ENCODE peak calls at places on chromosomes 11 and 22, in seven cellular contexts. One of them, this sample, is unnamed.
A peak's percentile ranks its signal among the peaks of the same experiment; 100 is the strongest.

GRCh38 chr11:66970808-66971442 is 4.2 kb upstream of the C11orf86 start:
- DNase-seq in BJ: peak; percentile 99
- DNase-seq in caudate nucleus: peak; percentile 75
- DNase-seq in AG08396: peak; percentile 88
- DNase-seq in left cardiac atrium: peak; percentile 60
- DNase-seq in midbrain: no peak
- DNase-seq in stimulated activated CD8-positive, alpha-beta memory T cell treated with anti-CD3 and anti-CD28 coated beads, Interleukin-4, amount 100 ng/mL, for 24 hours: no peak
- DNase-seq in this sample: peak; percentile 99

GRCh38 chr22:46220921-46221320 is 29.2 kb downstream of the CDPF1 start:
- DNase-seq in BJ: no peak
- DNase-seq in AG08396: no peak
- DNase-seq in midbrain: no peak
- DNase-seq in caudate nucleus: no peak
- DNase-seq in stimulated activated CD8-positive, alpha-beta memory T cell treated with anti-CD3 and anti-CD28 coated beads, Interleukin-4, amount 100 ng/mL, for 24 hours: no peak
- DNase-seq in left cardiac atrium: no peak
- DNase-seq in this sample: no peak

GRCh38 chr11:60756307-60757032 is at the start of gene MS4A15:
- DNase-seq in midbrain: no peak
- DNase-seq in BJ: no peak
- DNase-seq in left cardiac atrium: no peak
- DNase-seq in caudate nucleus: no peak
- DNase-seq in stimulated activated CD8-positive, alpha-beta memory T cell treated with anti-CD3 and anti-CD28 coated beads, Interleukin-4, amount 100 ng/mL, for 24 hours: no peak
- DNase-seq in AG08396: no peak
- DNase-seq in this sample: no peak

GRCh38 chr22:43014062-43014875 is 680 bp downstream of the PACSIN2 start:
- DNase-seq in caudate nucleus: no peak
- DNase-seq in AG08396: peak; percentile 52
- DNase-seq in BJ: no peak
- DNase-seq in left cardiac atrium: peak; percentile 50
- DNase-seq in stimulated activated CD8-positive, alpha-beta memory T cell treated with anti-CD3 and anti-CD28 coated beads, Interleukin-4, amount 100 ng/mL, for 24 hours: no peak
- DNase-seq in midbrain: no peak
- DNase-seq in this sample: no peak

GRCh38 chr11:11864803-11865202 is 23.0 kb downstream of the USP47 start:
- DNase-seq in midbrain: no peak
- DNase-seq in BJ: no peak
- DNase-seq in stimulated activated CD8-positive, alpha-beta memory T cell treated with anti-CD3 and anti-CD28 coated beads, Interleukin-4, amount 100 ng/mL, for 24 hours: no peak
- DNase-seq in left cardiac atrium: no peak
- DNase-seq in AG08396: no peak
- DNase-seq in caudate nucleus: no peak
- DNase-seq in this sample: no peak

GRCh38 chr11:119369035-119369925 is 12.2 kb downstream of the USP2 start:
- DNase-seq in BJ: no peak
- DNase-seq in midbrain: no peak
- DNase-seq in caudate nucleus: no peak
- DNase-seq in left cardiac atrium: no peak
- DNase-seq in stimulated activated CD8-positive, alpha-beta memory T cell treated with anti-CD3 and anti-CD28 coated beads, Interleukin-4, amount 100 ng/mL, for 24 hours: no peak
- DNase-seq in AG08396: no peak
- DNase-seq in this sample: no peak

GRCh38 chr11:69930081-69931059 is 111.2 kb upstream of the FGF3 start:
- DNase-seq in left cardiac atrium: no peak
- DNase-seq in caudate nucleus: no peak
- DNase-seq in midbrain: no peak
- DNase-seq in AG08396: no peak
- DNase-seq in BJ: no peak
- DNase-seq in stimulated activated CD8-positive, alpha-beta memory T cell treated with anti-CD3 and anti-CD28 coated beads, Interleukin-4, amount 100 ng/mL, for 24 hours: no peak
- DNase-seq in this sample: no peak

GRCh38 chr11:118634435-118635236 is 27.2 kb downstream of the PHLDB1 start:
- DNase-seq in midbrain: peak; percentile 47
- DNase-seq in left cardiac atrium: peak; percentile 85
- DNase-seq in stimulated activated CD8-positive, alpha-beta memory T cell treated with anti-CD3 and anti-CD28 coated beads, Interleukin-4, amount 100 ng/mL, for 24 hours: no peak
- DNase-seq in BJ: no peak
- DNase-seq in AG08396: peak; percentile 71
- DNase-seq in caudate nucleus: peak; percentile 66
- DNase-seq in this sample: no peak

GRCh38 chr11:61888043-61888442 is 3.3 kb downstream of the FADS3 start:
- DNase-seq in stimulated activated CD8-positive, alpha-beta memory T cell treated with anti-CD3 and anti-CD28 coated beads, Interleukin-4, amount 100 ng/mL, for 24 hours: no peak
- DNase-seq in left cardiac atrium: peak; percentile 93
- DNase-seq in AG08396: peak; percentile 87
- DNase-seq in BJ: peak; percentile 72
- DNase-seq in midbrain: no peak
- DNase-seq in caudate nucleus: no peak
- DNase-seq in this sample: peak; percentile 91

GRCh38 chr22:47188337-47189055 is 426.0 kb downstream of the TBC1D22A start:
- DNase-seq in AG08396: no peak
- DNase-seq in midbrain: no peak
- DNase-seq in BJ: no peak
- DNase-seq in caudate nucleus: no peak
- DNase-seq in stimulated activated CD8-positive, alpha-beta memory T cell treated with anti-CD3 and anti-CD28 coated beads, Interleukin-4, amount 100 ng/mL, for 24 hours: no peak
- DNase-seq in left cardiac atrium: no peak
- DNase-seq in this sample: no peak

GRCh38 chr11:48047616-48048015 is 67.3 kb downstream of the PTPRJ start:
- DNase-seq in stimulated activated CD8-positive, alpha-beta memory T cell treated with anti-CD3 and anti-CD28 coated beads, Interleukin-4, amount 100 ng/mL, for 24 hours: no peak
- DNase-seq in left cardiac atrium: no peak
- DNase-seq in midbrain: no peak
- DNase-seq in caudate nucleus: no peak
- DNase-seq in AG08396: peak; percentile 19
- DNase-seq in BJ: no peak
- DNase-seq in this sample: no peak

GRCh38 chr11:8285796-8286195 is 22.1 kb upstream of the LMO1 start:
- DNase-seq in left cardiac atrium: no peak
- DNase-seq in caudate nucleus: no peak
- DNase-seq in stimulated activated CD8-positive, alpha-beta memory T cell treated with anti-CD3 and anti-CD28 coated beads, Interleukin-4, amount 100 ng/mL, for 24 hours: no peak
- DNase-seq in AG08396: no peak
- DNase-seq in midbrain: no peak
- DNase-seq in BJ: no peak
- DNase-seq in this sample: no peak

GRCh38 chr11:124801014-124801413 is 808 bp upstream of the MSANTD2 start:
- DNase-seq in BJ: no peak
- DNase-seq in stimulated activated CD8-positive, alpha-beta memory T cell treated with anti-CD3 and anti-CD28 coated beads, Interleukin-4, amount 100 ng/mL, for 24 hours: no peak
- DNase-seq in caudate nucleus: peak; percentile 37
- DNase-seq in AG08396: peak; percentile 30
- DNase-seq in left cardiac atrium: no peak
- DNase-seq in midbrain: no peak
- DNase-seq in this sample: no peak

GRCh38 chr11:12862761-12863469 is 146.2 kb upstream of the RASSF10 start:
- DNase-seq in BJ: no peak
- DNase-seq in AG08396: peak; percentile 79
- DNase-seq in stimulated activated CD8-positive, alpha-beta memory T cell treated with anti-CD3 and anti-CD28 coated beads, Interleukin-4, amount 100 ng/mL, for 24 hours: no peak
- DNase-seq in caudate nucleus: peak; percentile 32
- DNase-seq in midbrain: peak; percentile 59
- DNase-seq in left cardiac atrium: peak; percentile 49
- DNase-seq in this sample: peak; percentile 81

GRCh38 chr22:20298803-20299735 is 20.8 kb downstream of the DGCR6L start:
- DNase-seq in stimulated activated CD8-positive, alpha-beta memory T cell treated with anti-CD3 and anti-CD28 coated beads, Interleukin-4, amount 100 ng/mL, for 24 hours: peak; percentile 89
- DNase-seq in midbrain: no peak
- DNase-seq in left cardiac atrium: peak; percentile 91
- DNase-seq in AG08396: peak; percentile 85
- DNase-seq in caudate nucleus: peak; percentile 78
- DNase-seq in BJ: no peak
- DNase-seq in this sample: no peak

GRCh38 chr11:27735281-27735680 is 35.0 kb upstream of the BDNF start:
- DNase-seq in caudate nucleus: no peak
- DNase-seq in BJ: no peak
- DNase-seq in left cardiac atrium: no peak
- DNase-seq in stimulated activated CD8-positive, alpha-beta memory T cell treated with anti-CD3 and anti-CD28 coated beads, Interleukin-4, amount 100 ng/mL, for 24 hours: no peak
- DNase-seq in AG08396: no peak
- DNase-seq in midbrain: no peak
- DNase-seq in this sample: no peak

GRCh38 chr22:45268958-45269844 is 15.5 kb upstream of the UPK3A start:
- DNase-seq in left cardiac atrium: peak; percentile 87
- DNase-seq in midbrain: peak; percentile 86
- DNase-seq in caudate nucleus: peak; percentile 83
- DNase-seq in BJ: no peak
- DNase-seq in stimulated activated CD8-positive, alpha-beta memory T cell treated with anti-CD3 and anti-CD28 coated beads, Interleukin-4, amount 100 ng/mL, for 24 hours: peak; percentile 73
- DNase-seq in AG08396: peak; percentile 94
- DNase-seq in this sample: peak; percentile 48

GRCh38 chr22:42717197-42717967 is 3.3 kb downstream of the A4GALT start:
- DNase-seq in left cardiac atrium: no peak
- DNase-seq in caudate nucleus: no peak
- DNase-seq in stimulated activated CD8-positive, alpha-beta memory T cell treated with anti-CD3 and anti-CD28 coated beads, Interleukin-4, amount 100 ng/mL, for 24 hours: no peak
- DNase-seq in AG08396: no peak
- DNase-seq in BJ: no peak
- DNase-seq in midbrain: no peak
- DNase-seq in this sample: no peak

GRCh38 chr22:27885977-27886842 is 32.8 kb downstream of the PITPNB start:
- DNase-seq in caudate nucleus: peak; percentile 10
- DNase-seq in BJ: no peak
- DNase-seq in left cardiac atrium: no peak
- DNase-seq in midbrain: peak; percentile 50
- DNase-seq in AG08396: peak; percentile 54
- DNase-seq in stimulated activated CD8-positive, alpha-beta memory T cell treated with anti-CD3 and anti-CD28 coated beads, Interleukin-4, amount 100 ng/mL, for 24 hours: peak; percentile 17
- DNase-seq in this sample: peak; percentile 77

GRCh38 chr11:92702771-92703170 is 266.7 kb upstream of the MTNR1B start:
- DNase-seq in midbrain: no peak
- DNase-seq in stimulated activated CD8-positive, alpha-beta memory T cell treated with anti-CD3 and anti-CD28 coated beads, Interleukin-4, amount 100 ng/mL, for 24 hours: no peak
- DNase-seq in AG08396: no peak
- DNase-seq in caudate nucleus: no peak
- DNase-seq in left cardiac atrium: no peak
- DNase-seq in BJ: no peak
- DNase-seq in this sample: no peak

GRCh38 chr11:57885298-57886035 is 123.9 kb downstream of the CTNND1 start:
- DNase-seq in caudate nucleus: peak; percentile 34
- DNase-seq in stimulated activated CD8-positive, alpha-beta memory T cell treated with anti-CD3 and anti-CD28 coated beads, Interleukin-4, amount 100 ng/mL, for 24 hours: no peak
- DNase-seq in midbrain: no peak
- DNase-seq in BJ: no peak
- DNase-seq in left cardiac atrium: no peak
- DNase-seq in AG08396: peak; percentile 20
- DNase-seq in this sample: no peak

GRCh38 chr11:128291835-128292234 is 295.5 kb downstream of the ETS1 start:
- DNase-seq in caudate nucleus: no peak
- DNase-seq in AG08396: no peak
- DNase-seq in left cardiac atrium: peak; percentile 39
- DNase-seq in midbrain: no peak
- DNase-seq in BJ: no peak
- DNase-seq in stimulated activated CD8-positive, alpha-beta memory T cell treated with anti-CD3 and anti-CD28 coated beads, Interleukin-4, amount 100 ng/mL, for 24 hours: peak; percentile 50
- DNase-seq in this sample: no peak

GRCh38 chr11:25211635-25212251 is 714.9 kb downstream of the LUZP2 start:
- DNase-seq in AG08396: no peak
- DNase-seq in caudate nucleus: no peak
- DNase-seq in BJ: no peak
- DNase-seq in left cardiac atrium: no peak
- DNase-seq in stimulated activated CD8-positive, alpha-beta memory T cell treated with anti-CD3 and anti-CD28 coated beads, Interleukin-4, amount 100 ng/mL, for 24 hours: no peak
- DNase-seq in midbrain: no peak
- DNase-seq in this sample: no peak

GRCh38 chr22:27597703-27598444 is 203.7 kb downstream of the MN1 start:
- DNase-seq in BJ: no peak
- DNase-seq in stimulated activated CD8-positive, alpha-beta memory T cell treated with anti-CD3 and anti-CD28 coated beads, Interleukin-4, amount 100 ng/mL, for 24 hours: no peak
- DNase-seq in midbrain: no peak
- DNase-seq in caudate nucleus: no peak
- DNase-seq in AG08396: no peak
- DNase-seq in left cardiac atrium: no peak
- DNase-seq in this sample: peak; percentile 4

GRCh38 chr22:44200855-44201550 is 20.3 kb downstream of the PARVG start:
- DNase-seq in BJ: no peak
- DNase-seq in left cardiac atrium: no peak
- DNase-seq in AG08396: no peak
- DNase-seq in caudate nucleus: no peak
- DNase-seq in stimulated activated CD8-positive, alpha-beta memory T cell treated with anti-CD3 and anti-CD28 coated beads, Interleukin-4, amount 100 ng/mL, for 24 hours: no peak
- DNase-seq in midbrain: no peak
- DNase-seq in this sample: no peak

GRCh38 chr11:112555491-112556364 is 295.1 kb upstream of the PLET1 start:
- DNase-seq in midbrain: peak; percentile 48
- DNase-seq in BJ: no peak
- DNase-seq in AG08396: peak; percentile 37
- DNase-seq in stimulated activated CD8-positive, alpha-beta memory T cell treated with anti-CD3 and anti-CD28 coated beads, Interleukin-4, amount 100 ng/mL, for 24 hours: peak; percentile 53
- DNase-seq in caudate nucleus: peak; percentile 28
- DNase-seq in left cardiac atrium: peak; percentile 57
- DNase-seq in this sample: peak; percentile 7

GRCh38 chr11:128905345-128906184 is 14.4 kb downstream of the KCNJ5 start:
- DNase-seq in midbrain: no peak
- DNase-seq in caudate nucleus: peak; percentile 29
- DNase-seq in BJ: no peak
- DNase-seq in stimulated activated CD8-positive, alpha-beta memory T cell treated with anti-CD3 and anti-CD28 coated beads, Interleukin-4, amount 100 ng/mL, for 24 hours: peak; percentile 14
- DNase-seq in left cardiac atrium: no peak
- DNase-seq in AG08396: peak; percentile 66
- DNase-seq in this sample: no peak

GRCh38 chr22:27705391-27706080 is 96.0 kb downstream of the MN1 start:
- DNase-seq in caudate nucleus: no peak
- DNase-seq in stimulated activated CD8-positive, alpha-beta memory T cell treated with anti-CD3 and anti-CD28 coated beads, Interleukin-4, amount 100 ng/mL, for 24 hours: no peak
- DNase-seq in left cardiac atrium: no peak
- DNase-seq in midbrain: no peak
- DNase-seq in BJ: no peak
- DNase-seq in AG08396: no peak
- DNase-seq in this sample: no peak

GRCh38 chr11:3108183-3108721 is 51.0 kb upstream of the CARS1 start:
- DNase-seq in left cardiac atrium: no peak
- DNase-seq in caudate nucleus: no peak
- DNase-seq in stimulated activated CD8-positive, alpha-beta memory T cell treated with anti-CD3 and anti-CD28 coated beads, Interleukin-4, amount 100 ng/mL, for 24 hours: no peak
- DNase-seq in BJ: no peak
- DNase-seq in AG08396: no peak
- DNase-seq in midbrain: no peak
- DNase-seq in this sample: no peak